ENCODE peak calls at places on chromosomes 12 and 14, in ten cellular contexts. K, Z, Q, O, D, L, G, M, V and B are unnamed samples.

GRCh38 chr14:51424569-51425251 is 184.7 kb downstream of the TMX1 start:
- DNase-seq in K (no peak), Z (peak; percentile 52), Q (peak; percentile 50), O (no peak), D (no peak), L (no peak), G (peak; percentile 67), M (no peak), V (no peak), B (no peak)

GRCh38 chr12:10672231-10672868 is 1.5 kb downstream of the STYK1 start:
- DNase-seq in K (no peak), Z (no peak), Q (no peak), O (no peak), D (no peak), L (no peak), G (no peak), M (no peak), V (no peak), B (no peak)

GRCh38 chr12:104352106-104352713 is 48.7 kb downstream of the EID3 start:
- DNase-seq in K (no peak), Z (peak; percentile 45), Q (no peak), O (no peak), D (no peak), L (no peak), G (no peak), M (no peak), V (no peak), B (no peak)

GRCh38 chr12:116465407-116465806 is 93.8 kb upstream of the MAP1LC3B2 start:
- DNase-seq in K (no peak), Z (no peak), Q (no peak), O (no peak), D (no peak), L (no peak), G (no peak), M (no peak), V (no peak), B (no peak)

GRCh38 chr14:92684801-92685560 is 63.4 kb downstream of the LGMN start:
- DNase-seq in K (no peak), Z (no peak), Q (peak; percentile 31), O (peak; percentile 39), D (no peak), L (no peak), G (no peak), M (no peak), V (no peak), B (no peak)

GRCh38 chr14:100147181-100147631 is 12.2 kb downstream of the DEGS2 start:
- DNase-seq in K (no peak), Z (no peak), Q (no peak), O (peak; percentile 67), D (peak; percentile 59), L (no peak), G (no peak), M (no peak), V (no peak), B (no peak)

GRCh38 chr12:52633383-52633782 is 15.0 kb upstream of the KRT73 start:
- DNase-seq in K (no peak), Z (no peak), Q (no peak), O (no peak), D (no peak), L (no peak), G (no peak), M (no peak), V (no peak), B (no peak)

GRCh38 chr12:71602745-71603577 is 60.7 kb downstream of the ZFC3H1 start:
- DNase-seq in K (no peak), Z (no peak), Q (no peak), O (no peak), D (no peak), L (no peak), G (no peak), M (no peak), V (no peak), B (no peak)

DNA sequence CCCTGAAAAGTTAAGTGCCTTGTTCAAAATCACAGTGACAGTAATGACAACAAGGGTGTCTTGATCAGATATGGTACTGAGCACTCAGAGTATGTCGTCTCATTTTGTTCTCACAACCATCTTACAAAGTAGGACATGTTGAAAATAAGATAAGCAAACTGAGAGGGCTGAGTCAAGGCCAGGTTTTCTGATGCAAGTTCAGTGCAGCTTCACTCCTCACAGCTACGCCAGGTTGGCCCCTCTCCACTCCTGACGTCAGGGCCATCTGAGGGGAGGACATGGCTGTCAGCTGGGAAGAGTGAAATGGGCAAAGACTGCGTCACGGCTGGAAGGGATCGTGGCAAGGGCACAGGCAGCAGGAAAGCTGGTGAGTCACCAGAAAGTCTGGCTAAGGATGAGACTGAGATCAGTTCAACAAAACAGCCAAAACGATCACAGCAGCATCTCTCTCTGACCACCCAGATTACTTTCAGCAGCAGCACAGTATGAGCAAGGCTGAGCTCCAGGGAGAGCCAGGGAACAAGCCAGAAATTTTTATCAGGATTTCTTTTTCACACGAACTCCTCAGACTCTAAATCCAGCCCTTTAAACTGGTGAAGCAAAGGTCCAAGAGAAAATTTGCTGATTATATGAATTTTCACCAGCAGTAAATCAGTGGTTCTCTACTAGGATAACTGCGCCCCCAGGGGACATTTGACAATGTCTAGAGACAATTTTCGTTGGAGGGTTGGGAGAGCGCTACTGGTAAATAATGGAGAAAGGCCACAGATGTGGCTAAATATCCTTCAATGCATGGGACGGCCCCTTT is 297.9 kb upstream of the AMIGO2 start:
- DNase-seq in K (peak; percentile 81), Z (peak; percentile 99), Q (no peak), O (no peak), D (no peak), L (peak; percentile 76), G (peak; percentile 97), M (peak; percentile 97), V (peak; percentile 46), B (peak; percentile 98)
- TF ChIP-seq CTCF in K (no peak), Z (no peak), Q (no peak), O (no peak), D (no peak), L (no peak), G (no peak), M (no peak), V (no peak), B (no peak)

DNA sequence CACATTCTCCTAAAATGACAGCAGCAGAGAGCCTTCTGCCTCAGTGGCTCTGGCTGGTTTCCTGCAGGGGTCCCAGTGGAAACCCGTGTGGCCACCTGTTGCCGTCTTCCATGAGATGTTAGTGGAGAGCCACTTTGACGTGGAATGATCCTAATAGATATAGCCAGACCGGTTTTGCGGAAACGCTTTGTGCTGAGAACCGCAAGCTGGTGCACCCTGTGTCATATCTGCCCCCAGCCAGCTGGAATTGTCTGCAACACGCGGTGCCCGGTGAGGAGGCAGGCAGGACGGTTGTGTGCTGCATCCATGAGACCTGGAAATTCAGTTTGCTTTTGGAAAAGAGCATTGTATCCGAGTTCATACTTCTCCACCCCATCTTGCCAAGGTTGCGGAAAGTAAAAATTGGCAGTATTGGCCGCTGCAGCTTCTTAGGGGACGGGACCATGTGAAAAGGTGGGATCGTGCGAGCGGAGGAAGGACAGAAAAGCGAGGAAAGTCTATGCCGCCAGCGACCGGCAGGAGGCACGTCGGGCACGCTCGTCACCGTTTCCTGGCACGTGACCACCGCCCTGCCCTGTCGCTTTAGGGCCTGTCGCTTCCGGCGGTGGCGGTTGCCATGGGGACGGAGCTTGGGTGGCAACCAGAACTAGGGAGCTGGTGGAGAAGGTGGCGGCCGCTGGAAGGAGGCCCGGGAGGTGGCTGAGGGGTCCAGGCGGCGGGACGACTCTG is at the start of gene CFAP251:
- DNase-seq in K (peak; percentile 19), Z (peak; percentile 74), Q (peak; percentile 94), O (peak; percentile 96), D (peak; percentile 87), L (peak; percentile 47), G (peak; percentile 77), M (no peak), V (peak; percentile 59), B (no peak)
- TF ChIP-seq CTCF in K (peak; percentile 24), Z (peak; percentile 54), Q (peak; percentile 59), O (peak; percentile 50), D (peak; percentile 53), L (peak; percentile 47), G (peak; percentile 52), M (peak; percentile 56), V (peak; percentile 67), B (peak; percentile 46)

GRCh38 chr12:128820723-128821432 is 2.9 kb downstream of the SLC15A4 start:
- DNase-seq in K (no peak), Z (no peak), Q (no peak), O (peak; percentile 84), D (no peak), L (no peak), G (no peak), M (no peak), V (no peak), B (no peak)

GRCh38 chr12:128823216-128823915 is 392 bp downstream of the SLC15A4 start:
- DNase-seq in K (no peak), Z (no peak), Q (no peak), O (peak; percentile 46), D (peak; percentile 69), L (no peak), G (peak; percentile 13), M (no peak), V (peak; percentile 20), B (no peak)

GRCh38 chr12:128827724-128828123 is 4.0 kb upstream of the SLC15A4 start:
- DNase-seq in K (no peak), Z (no peak), Q (no peak), O (no peak), D (no peak), L (no peak), G (no peak), M (no peak), V (no peak), B (no peak)

GRCh38 chr12:128825845-128826244 is 2.1 kb upstream of the SLC15A4 start:
- DNase-seq in K (no peak), Z (no peak), Q (no peak), O (no peak), D (no peak), L (no peak), G (no peak), M (no peak), V (no peak), B (no peak)

DNA sequence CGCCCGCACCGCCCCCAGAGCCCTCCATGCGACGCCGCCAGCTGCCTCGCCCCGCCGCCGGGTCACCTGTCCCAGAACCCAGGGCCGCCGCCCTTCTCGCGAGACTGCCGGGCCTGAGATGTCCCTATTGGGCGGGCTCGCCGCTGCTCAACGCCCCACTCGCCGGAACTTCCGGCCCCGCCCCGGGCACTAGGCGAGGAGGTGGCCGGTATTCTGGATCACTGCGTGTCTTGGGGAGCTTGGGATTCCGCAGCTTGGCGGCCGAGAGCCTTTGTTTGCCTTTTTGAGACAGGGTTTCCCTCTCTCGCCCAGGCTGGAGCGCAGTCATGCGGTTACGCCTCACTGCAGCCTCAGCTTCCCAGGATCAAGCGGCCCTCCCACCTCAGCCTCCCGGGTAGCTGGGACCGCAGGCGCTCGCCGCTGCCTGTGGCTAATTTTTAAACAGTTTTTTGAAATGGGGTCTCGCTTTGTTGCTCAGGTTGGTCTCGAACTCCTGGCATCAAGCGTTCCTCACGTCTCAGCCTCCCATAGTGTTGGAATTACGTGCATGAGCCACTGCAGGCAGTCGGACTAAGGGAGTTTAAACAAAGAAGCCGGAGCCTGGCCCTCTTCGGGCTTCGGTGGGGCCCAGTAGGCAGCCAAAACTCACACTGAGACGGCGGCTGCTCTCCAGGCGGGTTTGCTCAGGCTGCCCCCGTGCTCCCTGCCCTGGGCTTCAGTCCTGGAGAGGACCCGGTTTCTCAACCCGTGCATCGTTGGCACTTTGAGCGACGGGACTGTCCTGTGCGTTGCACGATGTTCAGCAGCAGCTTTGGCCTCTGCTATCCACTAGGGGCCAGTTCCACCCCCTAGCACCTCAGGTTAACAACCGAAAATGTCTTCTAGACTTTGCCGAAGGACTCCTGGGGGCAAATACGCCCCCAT is at the start of gene SLC15A4:
- DNase-seq in K (peak; percentile 80), Z (peak; percentile 90), Q (peak; percentile 99), O (peak; percentile 97), D (peak; percentile 94), L (no peak), G (peak; percentile 91), M (peak; percentile 63), V (peak; percentile 97), B (peak; percentile 63)
- TF ChIP-seq CTCF in K (peak; percentile 30), Z (peak; percentile 28), Q (peak; percentile 27), O (no peak), D (peak; percentile 39), L (no peak), G (peak; percentile 37), M (peak; percentile 24), V (peak; percentile 20), B (no peak)

GRCh38 chr12:99620159-99620479 is 27.4 kb upstream of the GARIN6 start:
- DNase-seq in K (no peak), Z (no peak), Q (no peak), O (no peak), D (no peak), L (no peak), G (no peak), M (no peak), V (no peak), B (no peak)
- TF ChIP-seq CTCF in K (no peak), Z (no peak), Q (no peak), O (no peak), D (no peak), L (no peak), G (no peak), M (no peak), V (peak; percentile 21), B (no peak)